ENCODE peak calls at places on chromosomes 11 and 22, in four cellular contexts. V is fibroblast of lung, T is cardiac fibroblast, C is nephron progenitor cell. P is an unnamed sample.

GRCh38 chr22:39559456-39560105 is 11.0 kb upstream of the CACNA1I start:
- DNase-seq in T (peak), C (peak), V (no peak), P (no peak)

GRCh38 chr22:49535527-49536125 is 292.0 kb downstream of the BRD1 start:
- DNase-seq in T (no peak), C (no peak), V (no peak), P (no peak)

GRCh38 chr11:63020671-63021255 is 5.1 kb upstream of the SLC22A8 start:
- DNase-seq in T (no peak), V (no peak), C (peak), P (no peak)

GRCh38 chr22:46905415-46905814 is 143.0 kb downstream of the TBC1D22A start:
- DNase-seq in C (no peak), V (no peak), T (no peak), P (no peak)

GRCh38 chr11:14336507-14337503 is 22.2 kb downstream of the RRAS2 start:
- DNase-seq in V (peak), T (peak), C (no peak), P (peak)

GRCh38 chr11:112247198-112247597 is 13.5 kb downstream of the PLET1 start:
- DNase-seq in T (no peak), V (peak), C (no peak), P (no peak)

GRCh38 chr11:59708537-59708936 is 5.1 kb downstream of the OR10V1 start:
- DNase-seq in C (no peak), V (peak), T (no peak), P (no peak)

GRCh38 chr22:45201678-45202332 is 38.1 kb downstream of the NUP50 start:
- DNase-seq in C (no peak), V (peak), T (peak), P (peak)

GRCh38 chr22:20972014-20972797 is 5.2 kb downstream of the AIFM3 start:
- DNase-seq in T (no peak), C (no peak), V (no peak), P (no peak)

GRCh38 chr22:50530280-50530856 is 556 bp upstream of the TYMP start:
- DNase-seq in C (peak), V (peak), T (peak), P (no peak)

GRCh38 chr22:35888181-35888870 is 140.3 kb downstream of the RBFOX2 start:
- DNase-seq in C (no peak), V (peak), T (no peak), P (no peak)

GRCh38 chr22:19891350-19892248 is 36.9 kb upstream of the GNB1L start:
- DNase-seq in C (no peak), V (peak), T (peak), P (no peak)

GRCh38 chr11:129331217-129331616 is 44.4 kb upstream of the BARX2 start:
- DNase-seq in C (no peak), V (peak), T (no peak), P (no peak)

GRCh38 chr11:64534391-64534801 is 56.6 kb upstream of the SLC22A12 start:
- DNase-seq in T (no peak), V (no peak), C (no peak), P (no peak)

GRCh38 chr11:130554241-130555055 is 106.0 kb downstream of the ADAMTS15 start:
- DNase-seq in T (no peak), C (no peak), V (no peak), P (no peak)

GRCh38 chr11:6298605-6299004 is 21.7 kb downstream of the CAVIN3 start:
- DNase-seq in V (peak), C (peak), T (peak), P (no peak)

GRCh38 chr22:17063372-17064106 is 21.3 kb upstream of the IL17RA start:
- DNase-seq in V (no peak), T (peak), C (no peak), P (no peak)

GRCh38 chr11:17803751-17804334 is 69.3 kb downstream of the KCNC1 start:
- DNase-seq in T (no peak), C (no peak), V (no peak), P (no peak)

GRCh38 chr22:45709866-45710265 is 38.2 kb downstream of the ATXN10 start:
- DNase-seq in C (no peak), T (no peak), V (peak), P (no peak)

GRCh38 chr11:19953909-19954308 is 206.4 kb downstream of the DBX1 start:
- DNase-seq in T (peak), C (no peak), V (peak), P (no peak)

GRCh38 chr11:130323452-130324448 is 9.0 kb upstream of the ZBTB44 start:
- DNase-seq in V (peak), C (no peak), T (no peak), P (peak)

GRCh38 chr11:61148016-61148640 is 13.1 kb downstream of the VPS37C start:
- DNase-seq in T (peak), V (no peak), C (no peak), P (no peak)

GRCh38 chr11:413120-414081 is 1.4 kb downstream of the SIGIRR start:
- DNase-seq in C (peak), V (no peak), T (no peak), P (no peak)

GRCh38 chr11:18772211-18772610 is 19.4 kb downstream of the PTPN5 start:
- DNase-seq in C (no peak), T (peak), V (no peak), P (no peak)

GRCh38 chr11:34960277-34960676 is 43.9 kb downstream of the PDHX start:
- DNase-seq in V (no peak), T (no peak), C (no peak), P (no peak)

GRCh38 chr22:38699143-38699542 is 1.6 kb downstream of the JOSD1 start:
- DNase-seq in T (no peak), C (no peak), V (no peak), P (no peak)

GRCh38 chr11:107741044-107741823 is 29.4 kb upstream of the SLN start:
- DNase-seq in C (no peak), T (peak), V (no peak), P (no peak)

GRCh38 chr11:79971255-79971654 is 530.4 kb upstream of the TENM4 start:
- DNase-seq in T (no peak), C (no peak), V (no peak), P (no peak)

GRCh38 chr11:80297808-80298460 is 857.1 kb upstream of the TENM4 start:
- DNase-seq in V (peak), T (peak), C (no peak), P (no peak)

GRCh38 chr11:116948375-116948774 is 111.0 kb upstream of the APOA1 start:
- DNase-seq in V (peak), C (no peak), T (peak), P (no peak)

GRCh38 chr22:44685384-44686056 is 16.5 kb upstream of the PRR5 start:
- DNase-seq in C (peak), T (peak), V (peak), P (no peak)

GRCh38 chr22:44664149-44664548 is 37.9 kb upstream of the PRR5 start:
- DNase-seq in C (no peak), T (peak), V (peak), P (no peak)

GRCh38 chr11:105000167-105000566 is 22.8 kb downstream of the CASP5 start:
- DNase-seq in C (no peak), T (no peak), V (no peak), P (no peak)
- TF ChIP-seq CTCF in C (no peak), T (peak), V (peak), P (no peak)

DNA sequence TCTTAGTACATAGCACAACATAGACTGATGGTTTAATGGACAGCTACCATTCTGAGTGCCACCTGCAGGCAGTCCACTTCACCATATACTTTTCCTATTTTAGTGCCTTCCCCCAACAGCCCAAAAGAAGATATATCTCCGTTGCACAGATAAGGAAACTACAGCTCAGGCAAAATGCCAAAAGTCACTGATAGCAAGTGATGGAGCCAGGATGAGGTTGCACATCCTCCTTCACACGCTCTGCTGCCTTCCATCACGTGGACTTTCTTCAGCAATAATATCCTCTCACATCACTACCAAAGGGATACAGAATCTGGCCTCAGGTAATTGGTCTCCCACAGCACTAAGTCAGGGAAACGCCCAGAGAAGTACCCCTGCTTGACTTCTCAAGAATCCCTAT is 7.5 kb downstream of the TCF20 start:
- DNase-seq in C (no peak), V (no peak), T (no peak), P (no peak)
- TF ChIP-seq CTCF in C (no peak), V (no peak), T (no peak), P (no peak)

DNA sequence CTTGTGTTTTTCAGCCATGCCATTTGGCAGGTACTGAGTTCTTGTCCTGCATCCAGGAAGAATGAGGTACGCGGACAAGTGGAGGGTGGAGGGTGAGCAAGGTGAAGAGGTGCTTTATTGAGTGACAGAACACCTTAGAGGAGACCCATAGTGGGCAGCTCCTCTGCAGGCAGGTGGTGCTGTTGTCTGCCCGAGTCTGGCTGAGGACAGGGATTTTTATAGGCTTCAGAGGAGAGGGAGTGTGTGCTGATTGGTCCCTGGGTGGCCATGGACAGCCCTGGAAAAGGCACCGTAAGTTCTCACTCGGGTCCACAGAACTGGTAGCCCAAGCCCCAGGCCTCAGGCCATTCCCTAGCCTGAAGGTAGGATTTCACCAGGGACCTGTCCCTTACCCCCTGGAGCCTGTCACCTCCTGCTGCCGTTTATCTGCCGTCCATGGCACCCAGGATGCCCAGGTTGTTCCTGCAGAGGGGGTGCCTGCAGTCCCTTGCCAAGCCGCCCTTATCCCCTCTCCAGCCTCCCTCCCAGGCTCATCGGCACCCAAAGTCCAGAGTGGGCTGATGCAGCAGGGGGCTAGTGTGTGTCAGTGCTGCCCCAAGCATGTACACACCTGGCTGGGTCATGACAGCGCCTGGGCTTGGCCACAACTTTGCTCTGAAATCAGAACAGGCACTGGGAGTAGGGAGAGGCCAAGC is 213.6 kb downstream of the LRRC4C start:
- DNase-seq in T (no peak), V (no peak), C (no peak), P (no peak)
- TF ChIP-seq CTCF in T (no peak), V (no peak), C (no peak), P (no peak)

DNA sequence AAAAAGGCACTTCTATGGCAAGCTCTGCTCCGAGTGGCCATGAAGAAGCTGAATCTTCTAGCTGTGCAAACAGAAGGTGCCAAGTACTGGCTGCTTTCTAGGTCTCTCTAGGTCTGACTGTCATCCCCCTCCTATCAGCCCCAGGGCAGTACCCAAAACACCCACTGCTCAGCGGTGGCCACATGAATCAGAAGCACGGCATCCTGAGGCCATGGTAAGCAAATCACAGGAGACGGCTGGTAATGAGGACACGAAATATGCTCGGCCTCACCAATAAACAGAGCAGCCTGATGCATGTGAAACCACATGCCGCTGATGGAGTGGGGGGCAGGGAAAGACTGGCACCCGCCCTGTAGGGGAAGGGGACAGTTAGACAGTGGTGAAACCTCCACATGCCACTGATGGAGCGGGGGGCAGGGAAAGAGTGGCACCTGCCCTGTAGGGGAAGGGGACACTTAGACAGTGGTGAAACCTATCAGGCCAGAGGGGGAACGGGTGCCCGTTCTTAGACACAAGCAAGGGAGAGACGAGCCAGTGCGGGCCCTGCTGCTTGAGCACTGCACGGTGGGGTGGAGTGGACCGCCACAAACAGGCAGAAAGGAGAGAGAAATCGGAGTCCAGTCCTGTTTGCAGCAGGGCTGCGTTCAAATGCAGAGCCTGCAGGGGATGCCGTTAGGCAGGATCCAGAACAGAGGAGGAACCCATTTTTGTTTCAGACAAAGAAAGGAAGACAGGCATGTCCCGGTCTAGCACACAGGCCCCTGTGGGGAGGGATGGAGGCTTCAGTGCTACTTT is 29.9 kb upstream of the MOB2 start:
- DNase-seq in C (no peak), V (peak), T (no peak), P (no peak)
- TF ChIP-seq CTCF in C (no peak), V (no peak), T (peak), P (no peak)

GRCh38 chr11:55106391-55106790 is 155.6 kb upstream of the TRIM48 start:
- DNase-seq in T (no peak), C (no peak), V (no peak), P (no peak)
- TF ChIP-seq CTCF in T (peak), C (no peak), V (no peak), P (no peak)

DNA sequence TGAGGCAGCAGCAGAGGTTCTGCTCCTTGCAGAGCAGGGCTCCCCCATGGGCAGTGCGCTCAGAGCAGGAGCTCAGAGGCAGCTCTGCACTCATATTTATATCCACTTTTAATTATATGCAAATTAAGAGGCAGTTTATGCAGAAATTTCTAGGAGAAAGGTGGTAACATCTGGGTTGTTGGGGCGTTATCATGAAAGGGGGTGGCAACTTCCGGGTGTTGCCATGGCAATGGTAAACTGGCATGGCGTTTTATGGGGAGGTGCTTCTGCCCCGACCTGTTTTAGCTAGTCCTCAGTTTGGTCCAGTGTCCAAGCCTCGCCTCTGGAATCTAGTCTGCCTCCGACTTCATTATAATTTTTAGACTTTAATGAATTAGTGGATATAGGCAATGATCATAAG is 1191.7 kb downstream of the TBC1D22A start:
- DNase-seq in V (no peak), T (no peak), C (no peak), P (no peak)
- TF ChIP-seq CTCF in V (no peak), T (no peak), C (no peak), P (no peak)

DNA sequence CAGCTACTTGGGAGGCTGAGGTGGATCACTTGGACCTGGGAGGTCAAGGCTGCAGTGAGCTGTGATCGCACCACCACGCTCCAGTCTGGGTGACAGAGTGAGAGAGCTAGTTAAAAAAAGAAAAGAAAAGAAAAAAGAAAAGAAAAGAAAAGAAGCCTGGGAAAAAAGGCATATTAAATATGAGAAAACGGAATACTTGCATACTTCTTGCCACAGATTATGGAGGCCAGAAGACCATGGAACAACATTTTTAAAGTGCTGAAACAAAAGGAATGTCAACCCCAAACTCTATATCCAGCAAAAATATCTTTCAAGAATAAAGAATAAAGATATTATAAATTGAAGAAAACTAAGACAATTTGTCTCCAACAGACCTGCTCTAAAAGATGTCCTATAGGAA is 191.9 kb downstream of the EFCAB6 start:
- DNase-seq in T (no peak), C (no peak), V (no peak), P (no peak)
- TF ChIP-seq CTCF in T (no peak), C (no peak), V (no peak), P (no peak)

GRCh38 chr11:76918941-76919386 is 58.2 kb downstream of the ACER3 start:
- DNase-seq in V (peak), C (no peak), T (peak), P (peak)

GRCh38 chr11:76916712-76917111 is 56.0 kb downstream of the ACER3 start:
- DNase-seq in T (no peak), V (no peak), C (no peak), P (no peak)

GRCh38 chr11:76919887-76920746 is 59.4 kb downstream of the ACER3 start:
- DNase-seq in C (peak), T (peak), V (peak), P (peak)

DNA sequence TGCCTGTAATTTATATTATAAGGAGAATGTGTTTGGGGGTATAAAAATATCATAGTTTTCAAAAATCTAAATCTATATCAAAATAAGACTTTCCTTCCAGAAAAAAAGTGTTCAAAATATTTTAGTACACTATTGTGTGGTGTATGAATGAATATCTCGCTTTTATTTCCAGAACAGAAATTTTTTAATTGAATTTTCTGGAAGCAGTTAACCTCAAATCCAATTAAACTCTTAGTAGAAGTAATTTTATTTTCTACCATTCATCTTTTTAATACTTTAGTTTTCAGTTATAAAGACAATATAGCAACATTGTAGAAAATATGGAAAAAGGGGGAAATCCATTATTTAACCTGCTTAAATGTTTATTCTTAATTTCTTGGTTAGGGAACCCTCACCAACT is 58.7 kb downstream of the ACER3 start:
- DNase-seq in C (no peak), T (no peak), V (no peak), P (no peak)
- TF ChIP-seq CTCF in C (no peak), T (no peak), V (no peak), P (no peak)

GRCh38 chr11:113725411-113725810 is 19.3 kb upstream of the TMPRSS5 start:
- DNase-seq in C (no peak), T (no peak), V (no peak), P (no peak)
- TF ChIP-seq CTCF in C (no peak), T (no peak), V (no peak), P (no peak)

DNA sequence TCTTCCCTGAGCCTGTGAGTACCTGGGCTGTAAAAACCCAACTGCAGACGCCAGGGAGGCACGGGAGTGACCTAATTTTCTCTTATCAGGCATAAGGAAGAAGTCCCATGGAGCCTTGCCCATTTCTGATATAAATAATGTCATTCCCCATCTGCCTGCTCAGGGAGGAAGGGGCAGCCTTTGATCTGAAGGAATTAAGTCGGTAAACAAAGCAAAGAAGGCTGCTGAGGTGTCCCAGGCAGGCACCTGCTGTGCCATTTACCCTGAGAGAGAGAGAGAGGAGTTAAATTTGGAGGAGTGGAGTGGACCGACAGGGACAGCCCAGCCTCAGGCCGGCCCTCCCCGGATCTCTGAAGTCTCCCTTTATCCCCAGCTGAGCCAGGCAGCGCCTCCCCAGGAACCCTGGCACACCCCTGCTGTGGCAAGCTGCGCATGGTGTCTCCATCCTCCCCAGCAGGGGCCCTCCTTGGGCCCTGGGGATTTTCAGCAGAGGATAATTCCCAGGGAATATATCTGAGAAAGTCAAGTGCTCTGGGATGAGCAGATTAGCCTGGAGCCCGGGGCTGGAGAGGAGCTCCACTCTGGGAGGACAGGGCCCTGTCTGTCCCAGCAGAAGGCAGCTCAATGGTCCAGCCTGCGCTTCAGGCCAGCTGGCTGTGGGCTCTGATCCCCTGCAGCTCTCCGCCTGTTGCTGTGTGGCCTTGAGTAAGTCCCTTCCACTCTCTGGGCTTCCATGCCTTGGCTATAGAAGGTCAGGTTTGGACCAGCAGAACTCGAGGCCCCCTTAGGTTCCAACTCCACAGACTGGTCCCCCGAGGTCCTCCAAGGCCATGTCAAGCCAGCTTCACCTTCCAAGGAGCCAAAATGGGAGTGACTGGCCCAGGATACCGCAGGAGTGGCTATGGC is 17.5 kb upstream of the CABP7 start:
- DNase-seq in C (no peak), T (no peak), V (no peak), P (no peak)
- TF ChIP-seq CTCF in C (no peak), T (peak), V (no peak), P (no peak)